ENCODE peak calls at places on chromosomes 4 and X, in seven cellular contexts. One of them, this sample, is unnamed.

GRCh38 chr4:127143460-127144190 is 489.1 kb upstream of the INTU start:
- DNase-seq in D341Med: no peak
- DNase-seq in GM12892: no peak
- DNase-seq in lower lobe of right lung: no peak
- DNase-seq in left lung: no peak
- DNase-seq in NCI-H774: no peak
- DNase-seq in fibroblast of the conjunctiva: peak; percentile 36
- DNase-seq in this sample: no peak

GRCh38 chrX:23504895-23505294 is 162.4 kb upstream of the PRDX4 start:
- DNase-seq in D341Med: no peak
- DNase-seq in GM12892: no peak
- DNase-seq in lower lobe of right lung: no peak
- DNase-seq in left lung: no peak
- DNase-seq in NCI-H774: no peak
- DNase-seq in fibroblast of the conjunctiva: no peak
- DNase-seq in this sample: no peak

GRCh38 chrX:51406688-51407519 is 74.3 kb downstream of the NUDT10 start:
- DNase-seq in D341Med: no peak
- DNase-seq in GM12892: no peak
- DNase-seq in lower lobe of right lung: no peak
- DNase-seq in left lung: no peak
- DNase-seq in NCI-H774: no peak
- DNase-seq in fibroblast of the conjunctiva: no peak
- DNase-seq in this sample: no peak

GRCh38 chrX:76148011-76148665 is 24.7 kb upstream of the PBDC1 start:
- DNase-seq in D341Med: no peak
- DNase-seq in GM12892: no peak
- DNase-seq in lower lobe of right lung: no peak
- DNase-seq in left lung: no peak
- DNase-seq in NCI-H774: no peak
- DNase-seq in fibroblast of the conjunctiva: peak; percentile 3
- DNase-seq in this sample: peak; percentile 11

GRCh38 chr4:145756244-145756643 is 76.3 kb downstream of the C4orf51 start:
- DNase-seq in D341Med: no peak
- DNase-seq in GM12892: no peak
- DNase-seq in lower lobe of right lung: no peak
- DNase-seq in left lung: no peak
- DNase-seq in NCI-H774: no peak
- DNase-seq in fibroblast of the conjunctiva: no peak
- DNase-seq in this sample: no peak

GRCh38 chr4:176198316-176198903 is 3.0 kb upstream of the SPATA4 start:
- DNase-seq in D341Med: no peak
- DNase-seq in GM12892: no peak
- DNase-seq in lower lobe of right lung: peak; percentile 49
- DNase-seq in left lung: peak; percentile 55
- DNase-seq in NCI-H774: no peak
- DNase-seq in fibroblast of the conjunctiva: no peak
- DNase-seq in this sample: peak; percentile 22

GRCh38 chr4:114535725-114536124 is 62.9 kb upstream of the UGT8 start:
- DNase-seq in D341Med: no peak
- DNase-seq in GM12892: no peak
- DNase-seq in lower lobe of right lung: no peak
- DNase-seq in left lung: no peak
- DNase-seq in NCI-H774: no peak
- DNase-seq in fibroblast of the conjunctiva: no peak
- DNase-seq in this sample: no peak

GRCh38 chrX:45517090-45517973 is 316.7 kb upstream of the DIPK2B start:
- DNase-seq in D341Med: no peak
- DNase-seq in GM12892: no peak
- DNase-seq in lower lobe of right lung: no peak
- DNase-seq in left lung: no peak
- DNase-seq in NCI-H774: no peak
- DNase-seq in fibroblast of the conjunctiva: peak; percentile 63
- DNase-seq in this sample: no peak

GRCh38 chr4:57430706-57431105 is 320.5 kb upstream of the IGFBP7 start:
- DNase-seq in D341Med: no peak
- DNase-seq in GM12892: no peak
- DNase-seq in lower lobe of right lung: no peak
- DNase-seq in left lung: no peak
- DNase-seq in NCI-H774: no peak
- DNase-seq in fibroblast of the conjunctiva: no peak
- DNase-seq in this sample: no peak

GRCh38 chr4:1976416-1977352 is 32.1 kb downstream of the NELFA start:
- DNase-seq in D341Med: peak; percentile 31
- DNase-seq in GM12892: no peak
- DNase-seq in lower lobe of right lung: no peak
- DNase-seq in left lung: no peak
- DNase-seq in NCI-H774: no peak
- DNase-seq in fibroblast of the conjunctiva: no peak
- DNase-seq in this sample: no peak

GRCh38 chr4:41600243-41600642 is 62.3 kb downstream of the LIMCH1 start:
- DNase-seq in D341Med: no peak
- DNase-seq in GM12892: no peak
- DNase-seq in lower lobe of right lung: no peak
- DNase-seq in left lung: no peak
- DNase-seq in NCI-H774: peak; percentile 15
- DNase-seq in fibroblast of the conjunctiva: no peak
- DNase-seq in this sample: no peak

GRCh38 chrX:119870626-119871131 is 854 bp downstream of the RNF113A start:
- DNase-seq in D341Med: peak; percentile 38
- DNase-seq in GM12892: no peak
- DNase-seq in lower lobe of right lung: peak; percentile 50
- DNase-seq in left lung: peak; percentile 38
- DNase-seq in NCI-H774: no peak
- DNase-seq in fibroblast of the conjunctiva: no peak
- DNase-seq in this sample: peak; percentile 24

GRCh38 chr4:35175894-35176293 is 1068.4 kb downstream of the ARAP2 start:
- DNase-seq in D341Med: no peak
- DNase-seq in GM12892: no peak
- DNase-seq in lower lobe of right lung: no peak
- DNase-seq in left lung: no peak
- DNase-seq in NCI-H774: no peak
- DNase-seq in fibroblast of the conjunctiva: no peak
- DNase-seq in this sample: no peak

GRCh38 chr4:20196476-20196875 is 55.2 kb upstream of the SLIT2 start:
- DNase-seq in D341Med: no peak
- DNase-seq in GM12892: no peak
- DNase-seq in lower lobe of right lung: no peak
- DNase-seq in left lung: no peak
- DNase-seq in NCI-H774: no peak
- DNase-seq in fibroblast of the conjunctiva: no peak
- DNase-seq in this sample: no peak

GRCh38 chrX:45712067-45712466 is 511.4 kb upstream of the DIPK2B start:
- DNase-seq in D341Med: no peak
- DNase-seq in GM12892: no peak
- DNase-seq in lower lobe of right lung: no peak
- DNase-seq in left lung: no peak
- DNase-seq in NCI-H774: no peak
- DNase-seq in fibroblast of the conjunctiva: no peak
- DNase-seq in this sample: no peak

This sample was measured in small intestine.